ENCODE peak calls at places on chromosome 5, in five cellular contexts. O, M, X, Q and P are unnamed samples.

GRCh38 chr5:132525299-132525724 is 18.0 kb downstream of the IL5 start:
- DNase-seq in O (peak), M (no peak), Q (no peak), X (no peak), P (no peak)

GRCh38 chr5:124030043-124030461 is 518.1 kb downstream of the CSNK1G3 start:
- DNase-seq in X (no peak), O (no peak), M (no peak), Q (no peak), P (no peak)

GRCh38 chr5:91848453-91848852 is 465.3 kb upstream of the ARRDC3 start:
- DNase-seq in Q (peak), X (no peak), O (no peak), M (no peak), P (no peak)

GRCh38 chr5:145124806-145125205 is 710.3 kb downstream of the PRELID2 start:
- DNase-seq in X (no peak), M (no peak), O (no peak), Q (no peak), P (no peak)

GRCh38 chr5:937151-937924 is 44.7 kb downstream of the TRIP13 start:
- DNase-seq in O (no peak), M (no peak), X (peak), Q (no peak), P (no peak)

GRCh38 chr5:157785781-157786180 is 42.3 kb downstream of the LSM11 start:
- DNase-seq in Q (no peak), O (no peak), X (no peak), M (no peak), P (no peak)

GRCh38 chr5:140556438-140556837 is 835 bp downstream of the SRA1 start:
- DNase-seq in X (no peak), Q (no peak), O (no peak), M (no peak), P (no peak)

GRCh38 chr5:115272297-115272958 is 9.8 kb upstream of the PGGT1B start:
- DNase-seq in M (no peak), X (no peak), Q (no peak), O (no peak), P (no peak)

GRCh38 chr5:113081881-113082546 is 105.4 kb downstream of the DCP2 start:
- DNase-seq in X (no peak), Q (no peak), M (no peak), O (no peak), P (no peak)

GRCh38 chr5:122403256-122403655 is 91.2 kb downstream of the SNCAIP start:
- DNase-seq in O (no peak), Q (no peak), X (no peak), M (no peak), P (no peak)

GRCh38 chr5:1152771-1153282 is 41.0 kb upstream of the SLC12A7 start:
- DNase-seq in O (no peak), Q (no peak), X (no peak), M (no peak), P (no peak)

GRCh38 chr5:157486861-157487260 is 26.8 kb downstream of the NIPAL4 start:
- DNase-seq in Q (no peak), O (no peak), M (no peak), X (no peak), P (no peak)

GRCh38 chr5:109516385-109516784 is 106.6 kb upstream of the PJA2 start:
- DNase-seq in O (no peak), X (no peak), Q (no peak), M (no peak), P (no peak)

GRCh38 chr5:123423278-123424149 is at the start of gene CEP120:
- DNase-seq in Q (peak), O (peak), X (peak), M (peak), P (peak)

GRCh38 chr5:134125195-134126015 is 10.9 kb downstream of the TCF7 start:
- DNase-seq in Q (peak), O (no peak), X (no peak), M (no peak), P (no peak)

GRCh38 chr5:130068988-130069387 is 164.7 kb downstream of the CHSY3 start:
- DNase-seq in X (no peak), M (no peak), Q (no peak), O (no peak), P (no peak)
- TF ChIP-seq ZNF274 in X (no peak), M (no peak), Q (no peak), O (no peak), P (no peak)

GRCh38 chr5:66621146-66621545 is 25.0 kb downstream of the MAST4 start:
- DNase-seq in M (no peak), O (no peak), Q (no peak), X (no peak), P (no peak)
- TF ChIP-seq ZNF274 in M (no peak), O (no peak), Q (no peak), X (no peak), P (no peak)

DNA sequence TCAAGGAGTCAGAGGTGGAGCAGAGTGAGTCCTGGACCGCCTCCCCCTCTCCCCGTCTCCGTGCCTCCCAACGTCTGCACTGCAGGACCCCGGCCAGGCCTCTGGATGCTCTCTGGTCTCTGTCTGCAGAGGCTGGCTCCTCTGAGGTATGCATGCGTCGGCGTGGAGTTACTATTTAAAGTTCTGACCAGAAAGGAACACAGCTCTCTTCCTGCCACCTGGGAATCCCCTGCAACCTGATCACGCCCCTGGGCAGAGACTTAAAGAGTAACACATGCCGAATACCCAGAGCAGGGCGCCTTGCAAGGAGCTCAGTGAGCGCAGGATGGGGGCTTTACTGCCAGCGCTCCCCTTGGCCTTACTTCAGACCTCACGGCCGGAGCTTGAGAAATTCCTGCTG is 16.0 kb downstream of the ANXA6 start:
- DNase-seq in Q (no peak), X (peak), M (no peak), O (no peak), P (no peak)
- TF ChIP-seq ZNF274 in Q (no peak), X (no peak), M (no peak), O (no peak), P (no peak)

GRCh38 chr5:14895301-14895700 is 23.7 kb upstream of the ANKH start:
- DNase-seq in Q (no peak), X (no peak), O (no peak), M (no peak), P (no peak)
- TF ChIP-seq ZNF274 in Q (no peak), X (no peak), O (no peak), M (no peak), P (no peak)

GRCh38 chr5:131302506-131302905 is 38.7 kb downstream of the CDC42SE2 start:
- DNase-seq in O (no peak), M (no peak), Q (no peak), X (no peak), P (no peak)

GRCh38 chr5:131304414-131304813 is 40.6 kb downstream of the CDC42SE2 start:
- DNase-seq in Q (no peak), O (no peak), X (no peak), M (no peak), P (no peak)

GRCh38 chr5:131305138-131305650 is 41.3 kb downstream of the CDC42SE2 start:
- DNase-seq in Q (no peak), X (no peak), O (no peak), M (no peak), P (no peak)

GRCh38 chr5:131305906-131306305 is 42.1 kb downstream of the CDC42SE2 start:
- DNase-seq in Q (no peak), M (no peak), O (no peak), X (no peak), P (no peak)

DNA sequence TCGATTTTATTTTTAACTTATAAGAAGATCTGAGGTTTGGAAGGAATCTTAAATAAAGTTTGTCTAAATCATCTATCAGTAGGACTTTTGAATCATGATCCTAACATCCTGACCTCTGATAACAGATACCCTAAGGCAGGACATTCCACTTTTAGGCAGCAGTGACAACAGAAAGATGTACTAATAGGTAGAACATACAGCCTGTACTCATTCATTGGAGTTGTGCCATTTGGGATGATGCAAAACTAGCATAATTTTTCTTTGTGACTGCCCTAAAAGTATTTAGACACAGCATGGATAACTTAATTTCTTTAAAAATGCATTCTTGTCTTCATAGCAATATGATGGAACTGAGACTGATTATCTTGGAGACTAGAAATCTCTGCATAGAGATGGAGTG is 39.7 kb downstream of the CDC42SE2 start:
- DNase-seq in X (no peak), O (no peak), M (no peak), Q (no peak), P (no peak)
- TF ChIP-seq ZNF274 in X (no peak), O (no peak), M (no peak), Q (no peak), P (no peak)